ENCODE peak calls at places on chromosomes 7 and 10, in nine cellular contexts. One of them, this sample, is unnamed.

GRCh38 chr10:42998481-42999384 is 78.1 kb upstream of the RET start:
- DNase-seq in GM23338: no peak
- DNase-seq in ecto neural progenitor cell: no peak
- DNase-seq in aorta: no peak
- DNase-seq in osteoblast: no peak
- DNase-seq in NCI-H1105: no peak
- DNase-seq in BJ: no peak
- DNase-seq in GM12865: no peak
- DNase-seq in NCI-H82: no peak
- DNase-seq in this sample: no peak

GRCh38 chr10:75911426-75911825 is 480.0 kb downstream of the LRMDA start:
- DNase-seq in NCI-H82: no peak
- DNase-seq in osteoblast: no peak
- DNase-seq in GM23338: no peak
- DNase-seq in BJ: no peak
- DNase-seq in GM12865: no peak
- DNase-seq in NCI-H1105: no peak
- DNase-seq in aorta: no peak
- DNase-seq in ecto neural progenitor cell: no peak
- DNase-seq in this sample: no peak

GRCh38 chr7:28015169-28015568 is 165.4 kb downstream of the JAZF1 start:
- DNase-seq in ecto neural progenitor cell: no peak
- DNase-seq in osteoblast: no peak
- DNase-seq in NCI-H1105: no peak
- DNase-seq in NCI-H82: no peak
- DNase-seq in GM23338: no peak
- DNase-seq in aorta: no peak
- DNase-seq in BJ: no peak
- DNase-seq in GM12865: no peak
- DNase-seq in this sample: no peak

GRCh38 chr10:78992333-78992732 is 76.4 kb upstream of the ZMIZ1 start:
- DNase-seq in aorta: no peak
- DNase-seq in GM23338: no peak
- DNase-seq in NCI-H82: no peak
- DNase-seq in GM12865: peak
- DNase-seq in NCI-H1105: no peak
- DNase-seq in ecto neural progenitor cell: no peak
- DNase-seq in osteoblast: no peak
- DNase-seq in BJ: no peak
- DNase-seq in this sample: no peak

GRCh38 chr7:636396-636795 is 90.1 kb upstream of the DNAAF5 start:
- DNase-seq in ecto neural progenitor cell: no peak
- DNase-seq in NCI-H82: no peak
- DNase-seq in BJ: no peak
- DNase-seq in aorta: peak
- DNase-seq in NCI-H1105: no peak
- DNase-seq in osteoblast: peak
- DNase-seq in GM23338: no peak
- DNase-seq in GM12865: no peak
- DNase-seq in this sample: peak

GRCh38 chr10:103078309-103078615 is 114.8 kb downstream of the NT5C2 start:
- DNase-seq in osteoblast: peak
- DNase-seq in GM12865: no peak
- DNase-seq in aorta: no peak
- DNase-seq in ecto neural progenitor cell: no peak
- DNase-seq in BJ: no peak
- DNase-seq in NCI-H82: no peak
- DNase-seq in NCI-H1105: no peak
- DNase-seq in GM23338: no peak
- DNase-seq in this sample: no peak

GRCh38 chr7:151780626-151781025 is 96.3 kb downstream of the PRKAG2 start:
- DNase-seq in NCI-H82: peak
- DNase-seq in GM12865: no peak
- DNase-seq in BJ: no peak
- DNase-seq in GM23338: no peak
- DNase-seq in ecto neural progenitor cell: no peak
- DNase-seq in aorta: peak
- DNase-seq in NCI-H1105: no peak
- DNase-seq in osteoblast: no peak
- DNase-seq in this sample: no peak

GRCh38 chr10:32692174-32692573 is 246.2 kb downstream of the CCDC7 start:
- DNase-seq in GM23338: no peak
- DNase-seq in GM12865: no peak
- DNase-seq in BJ: no peak
- DNase-seq in NCI-H1105: no peak
- DNase-seq in osteoblast: peak
- DNase-seq in aorta: no peak
- DNase-seq in ecto neural progenitor cell: no peak
- DNase-seq in NCI-H82: no peak
- DNase-seq in this sample: no peak

This sample was measured in effector memory CD8-positive, alpha-beta T cell.